ENCODE peak calls at places on chromosomes 16 and 17, in six cellular contexts. S is transverse colon, L is neural progenitor cell, I is heart left ventricle, C is body of pancreas, G is sigmoid colon. A is an unnamed sample. For H3K36me3, the result is how much of the 10 kb centered on the place peaks cover.

GRCh38 chr16:19757026-19757425 is 39.0 kb downstream of the IQCK start:
- DNase-seq in S (no peak), I (no peak), L (no peak), G (no peak), C (no peak), A (no peak)

GRCh38 chr17:62064029-62064790 is 868 bp downstream of the MED13 start:
- DNase-seq in G (no peak), C (no peak), S (no peak), I (no peak), L (no peak), A (peak)

GRCh38 chr17:67280279-67280678 is 35.3 kb upstream of the HELZ start:
- DNase-seq in C (no peak), S (no peak), G (no peak), I (peak), L (no peak), A (no peak)

GRCh38 chr17:19651461-19652238 is 3.1 kb downstream of the ALDH3A2 start:
- DNase-seq in I (no peak), G (no peak), S (no peak), L (no peak), C (no peak), A (peak)

GRCh38 chr16:26614102-26614864 is 452.4 kb upstream of the C16orf82 start:
- DNase-seq in I (no peak), S (no peak), C (no peak), L (peak), G (no peak), A (no peak)

GRCh38 chr16:85350973-85351372 is 238.7 kb upstream of the CIBAR2 start:
- DNase-seq in C (peak), L (no peak), G (peak), S (peak), I (peak), A (peak)

GRCh38 chr17:76529224-76529642 is 8.3 kb downstream of the CYGB start:
- DNase-seq in S (peak), I (peak), C (no peak), L (no peak), G (peak), A (peak)

GRCh38 chr16:25868041-25868600 is 176.4 kb downstream of the HS3ST4 start:
- DNase-seq in S (no peak), G (no peak), I (no peak), L (no peak), C (no peak), A (no peak)

GRCh38 chr16:57590654-57591085 is 37.8 kb upstream of the ADGRG1 start:
- DNase-seq in I (no peak), C (no peak), S (no peak), G (no peak), L (no peak), A (no peak)

GRCh38 chr17:65529761-65530157 is 31.7 kb downstream of the AXIN2 start:
- DNase-seq in C (no peak), G (no peak), I (no peak), L (no peak), S (no peak), A (no peak)
- H3K36me3 ChIP-seq in C (under half), G (half or more), I (under half), L (under half), S (under half), A (under half)

DNA sequence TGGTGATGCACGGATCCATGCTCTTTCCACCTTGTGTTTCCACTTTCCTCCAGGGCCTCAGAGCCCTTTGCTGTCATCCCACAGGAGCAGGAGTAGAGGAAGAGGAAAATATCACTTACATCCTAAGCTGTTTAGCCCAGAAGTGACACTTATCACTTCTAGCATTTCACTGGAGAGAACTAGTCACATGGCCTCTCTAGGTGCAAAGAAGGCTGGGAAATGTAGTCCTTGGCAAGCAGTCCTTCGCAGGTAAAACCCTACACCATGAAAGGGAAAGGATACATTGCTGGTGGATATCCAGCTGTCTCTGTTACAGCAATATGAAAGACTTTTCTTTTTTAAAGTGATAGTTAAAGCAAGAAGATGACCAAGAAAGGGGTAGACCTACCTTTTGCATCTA is 185.9 kb downstream of the RGS9 start:
- DNase-seq in L (no peak), S (no peak), I (no peak), C (no peak), G (no peak), A (no peak)
- TF ChIP-seq CTCF in L (no peak), S (no peak), I (no peak), C (no peak), G (no peak), A (no peak)

GRCh38 chr16:71848622-71849021 is 2.8 kb downstream of the ATXN1L start:
- DNase-seq in G (no peak), C (no peak), I (no peak), S (no peak), L (no peak), A (no peak)
- H3K36me3 ChIP-seq in G (under half), C (under half), I (under half), S (under half), L (under half), A (under half)

DNA sequence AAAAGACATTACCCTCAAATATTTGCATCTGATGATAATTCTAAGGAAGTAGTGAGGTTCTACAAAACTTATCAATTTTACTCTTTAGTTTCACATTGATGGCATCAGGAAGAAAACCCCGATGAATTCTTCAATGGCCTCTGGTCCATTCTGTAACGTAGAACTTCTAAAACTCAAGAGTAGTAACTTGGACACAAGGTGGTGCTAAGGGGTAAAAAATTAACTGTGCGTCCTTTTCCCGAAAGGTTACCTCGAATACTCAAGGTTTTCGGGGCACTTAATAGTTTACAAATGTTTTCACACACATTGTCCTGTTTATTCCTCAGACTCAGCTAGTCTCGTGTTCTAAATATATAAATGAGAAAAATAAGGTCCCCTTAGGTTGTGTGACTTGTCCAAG is 517.3 kb upstream of the ZFHX3 start:
- DNase-seq in C (no peak), I (no peak), G (no peak), L (peak), S (no peak), A (no peak)
- TF ChIP-seq CTCF in C (no peak), I (no peak), G (no peak), L (peak), S (no peak), A (no peak)

DNA sequence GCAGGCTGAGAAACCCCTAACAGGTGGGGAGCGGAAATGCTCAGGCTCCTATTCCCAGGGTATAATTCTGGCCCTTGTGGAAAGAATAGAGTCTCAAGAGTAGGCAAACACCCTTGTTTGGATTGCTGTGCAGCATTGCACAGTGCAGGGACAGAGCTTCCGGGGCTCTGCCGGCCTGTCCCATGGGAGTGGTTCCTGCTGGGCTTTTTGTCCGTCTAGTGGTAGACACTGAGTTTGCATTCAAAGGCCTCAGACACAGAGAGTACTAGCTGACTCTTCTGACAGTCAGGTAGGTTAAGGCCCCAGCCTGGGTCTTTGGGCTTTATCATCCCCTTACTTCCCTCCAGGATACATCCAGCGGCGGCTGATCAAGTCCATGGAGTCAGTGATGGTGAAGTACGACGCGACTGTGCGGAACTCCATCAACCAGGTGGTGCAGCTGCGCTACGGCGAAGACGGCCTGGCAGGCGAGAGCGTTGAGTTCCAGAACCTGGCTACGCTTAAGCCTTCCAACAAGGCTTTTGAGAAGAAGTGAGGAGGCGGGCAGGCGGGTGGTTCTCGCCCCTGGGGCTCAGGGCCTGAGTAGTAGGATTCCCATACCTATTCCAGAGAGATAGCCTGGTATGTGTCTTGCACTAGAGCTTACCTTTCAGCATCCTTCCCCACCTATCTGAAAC is 18.1 kb downstream of the POLR2A start:
- DNase-seq in L (no peak), I (no peak), S (no peak), C (no peak), G (peak), A (no peak)
- H3K36me3 ChIP-seq in L (under half), I (half or more), S (under half), C (under half), G (half or more), A (under half)

GRCh38 chr17:55751720-55752250 is 934 bp downstream of the PCTP start:
- DNase-seq in S (no peak), G (no peak), L (no peak), I (no peak), C (no peak), A (no peak)

GRCh38 chr17:55749985-55750384 is 866 bp upstream of the PCTP start:
- DNase-seq in G (no peak), L (no peak), I (no peak), S (no peak), C (no peak), A (no peak)

GRCh38 chr17:55747209-55747608 is 3.6 kb upstream of the PCTP start:
- DNase-seq in I (no peak), C (no peak), G (no peak), L (no peak), S (no peak), A (no peak)

GRCh38 chr17:55746466-55746865 is 4.4 kb upstream of the PCTP start:
- DNase-seq in S (no peak), C (no peak), I (no peak), L (no peak), G (no peak), A (no peak)

DNA sequence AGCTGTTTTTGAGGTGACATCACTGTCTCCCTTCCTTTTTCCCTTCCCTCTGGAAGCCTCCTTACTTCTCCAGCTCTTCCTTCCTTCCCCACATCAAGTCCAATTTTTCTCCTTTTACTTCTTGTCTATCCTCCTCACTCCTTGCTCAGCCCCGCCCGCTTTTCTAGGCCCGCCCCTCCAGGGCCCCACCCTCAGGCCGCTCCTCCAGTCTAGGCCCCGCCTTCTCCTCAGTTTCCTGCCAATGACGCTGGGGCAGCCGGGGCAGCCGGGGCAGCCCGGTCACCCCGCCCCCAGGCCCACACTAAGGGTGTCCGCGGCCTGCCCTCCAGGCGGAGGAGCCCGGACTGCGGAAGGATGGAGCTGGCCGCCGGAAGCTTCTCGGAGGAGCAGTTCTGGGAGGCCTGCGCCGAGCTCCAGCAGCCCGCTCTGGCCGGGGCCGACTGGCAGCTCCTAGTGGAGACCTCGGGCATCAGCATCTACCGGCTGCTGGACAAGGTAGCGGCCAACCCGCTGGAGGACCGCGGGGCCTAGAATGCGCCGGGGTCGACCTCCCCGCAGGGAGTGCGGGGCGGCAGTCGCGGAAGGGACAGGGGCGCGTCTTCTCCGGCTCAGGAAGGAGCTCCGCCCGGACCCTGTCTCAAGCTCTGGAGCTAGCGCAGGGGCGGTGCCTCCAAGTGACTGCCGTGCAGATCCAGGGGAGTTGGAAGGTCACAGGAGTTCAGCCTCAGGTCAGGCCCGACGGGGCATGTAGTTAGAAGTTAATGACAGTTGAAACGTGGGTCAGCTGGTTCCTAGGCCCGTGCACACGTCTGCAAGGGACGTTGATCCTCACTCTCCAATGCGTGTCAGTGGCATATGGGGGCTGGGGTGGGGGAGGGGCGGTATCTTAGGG is at the start of gene PCTP:
- DNase-seq in C (peak), G (peak), I (peak), S (peak), L (peak), A (peak)
- TF ChIP-seq CTCF in C (no peak), G (no peak), I (peak), S (peak), L (peak), A (no peak)

DNA sequence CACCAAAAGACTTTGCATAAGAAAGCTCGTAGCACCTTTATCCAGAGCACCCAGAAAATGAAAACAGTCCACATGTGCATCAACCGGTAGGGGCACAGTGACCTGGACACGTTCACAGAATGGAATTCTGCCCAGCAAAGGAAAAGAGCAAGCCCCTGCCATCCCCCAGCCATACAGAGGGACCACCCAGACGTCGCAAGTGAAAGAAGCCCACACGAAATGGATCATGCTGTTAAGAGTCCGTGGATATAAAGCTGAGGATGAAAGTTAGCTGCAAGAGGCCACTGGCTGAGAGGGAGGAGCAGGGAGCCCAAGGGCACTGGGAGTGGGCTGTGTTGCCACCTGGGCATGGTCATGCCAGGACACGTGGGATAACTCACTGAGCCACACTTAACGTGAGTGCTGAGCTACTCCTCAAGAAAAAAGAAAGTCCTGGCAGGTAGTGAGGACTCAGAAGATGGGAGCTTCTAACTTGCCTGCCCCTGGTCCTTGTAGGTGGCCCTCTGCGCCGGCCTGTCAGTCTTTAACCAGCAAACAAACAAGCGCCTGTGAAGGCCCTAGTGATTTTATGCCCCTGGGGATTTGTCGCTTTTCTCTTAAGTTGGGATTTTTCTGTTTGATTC is 190.7 kb downstream of the C16orf95 start:
- DNase-seq in L (no peak), I (no peak), G (peak), S (no peak), C (no peak), A (no peak)
- H3K36me3 ChIP-seq in L (under half), I (under half), G (under half), S (under half), C (under half), A (under half)

DNA sequence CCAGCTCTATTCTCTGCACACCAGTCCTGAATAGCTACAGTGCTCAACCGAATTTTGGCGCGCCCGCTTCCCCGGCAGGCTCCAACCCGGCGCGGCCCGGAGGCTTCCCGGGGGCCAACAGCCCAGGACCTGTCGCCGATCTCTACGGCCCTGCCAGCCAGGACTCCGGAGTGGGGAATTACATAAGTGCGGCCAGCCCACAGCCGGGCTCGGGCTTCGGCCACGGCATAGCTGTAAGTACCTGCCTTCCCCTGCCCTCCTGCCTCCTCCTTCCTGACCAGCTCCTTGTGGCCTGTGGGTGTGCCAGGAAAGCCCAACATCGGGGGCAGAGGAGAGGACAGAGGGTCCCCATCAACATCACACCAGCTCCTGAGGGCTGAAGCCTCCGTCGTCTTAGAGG is 70.2 kb downstream of the CCDC182 start:
- DNase-seq in L (no peak), I (no peak), C (no peak), G (no peak), S (no peak), A (no peak)
- TF ChIP-seq CTCF in L (no peak), I (no peak), C (no peak), G (no peak), S (no peak), A (no peak)

DNA sequence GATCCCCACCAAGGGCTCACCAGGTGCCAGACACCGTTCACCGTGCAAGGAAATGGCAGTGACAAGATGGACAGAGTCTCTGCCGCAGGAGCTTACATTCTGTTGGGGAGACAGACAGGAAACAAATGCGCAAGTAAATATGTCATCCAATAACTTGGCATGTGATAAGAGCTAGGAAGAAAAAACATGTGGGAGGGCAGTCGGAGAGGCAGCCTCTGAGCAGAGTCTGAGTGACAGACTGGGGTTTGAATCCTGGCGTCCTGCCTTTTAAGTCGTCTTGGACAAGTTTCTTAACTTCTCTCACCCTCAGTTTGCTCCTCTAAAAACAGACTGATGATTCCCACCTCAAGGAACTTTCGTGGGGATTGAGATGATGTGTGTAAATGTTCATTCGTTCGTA is 7.2 kb downstream of the SGSM2 start:
- DNase-seq in S (no peak), C (no peak), L (no peak), G (no peak), I (no peak), A (no peak)
- H3K36me3 ChIP-seq in S (under half), C (under half), L (under half), G (under half), I (under half), A (under half)